ENCODE peak calls at places on chromosomes 2 and 18, in five cellular contexts. I, W, X, L and O are unnamed samples. For H3K9me3, the result is how much of the 10 kb centered on the place peaks cover.

GRCh38 chr2:113700186-113700841 is 56.1 kb downstream of the SLC35F5 start:
- DNase-seq in L (peak), X (peak), I (peak), W (no peak), O (peak)

GRCh38 chr2:204110250-204111183 is 174.0 kb downstream of the ICOS start:
- DNase-seq in L (no peak), I (no peak), W (no peak), X (no peak), O (no peak)

GRCh38 chr2:37472959-37473358 is 128.5 kb downstream of the QPCT start:
- DNase-seq in I (no peak), L (no peak), W (no peak), X (no peak), O (no peak)

GRCh38 chr2:85772019-85772745 is 18.4 kb downstream of the ATOH8 start:
- DNase-seq in W (peak), I (peak), L (no peak), X (no peak), O (peak)

GRCh38 chr18:80109676-80110078 is 615 bp downstream of the ADNP2 start:
- DNase-seq in L (no peak), W (peak), I (no peak), X (no peak), O (no peak)

GRCh38 chr2:146147448-146148012 is 1627.6 kb upstream of the ZEB2 start:
- DNase-seq in W (no peak), X (no peak), I (no peak), L (no peak), O (no peak)

GRCh38 chr18:29361843-29362242 is 1184.9 kb upstream of the CDH2 start:
- DNase-seq in L (peak), X (no peak), W (no peak), I (no peak), O (no peak)

GRCh38 chr2:239466046-239466754 is 65.4 kb upstream of the HDAC4 start:
- DNase-seq in I (no peak), L (no peak), W (no peak), X (no peak), O (no peak)

GRCh38 chr2:37322368-37322767 is 2.3 kb downstream of the PRKD3 start:
- DNase-seq in X (no peak), I (no peak), L (no peak), W (no peak), O (no peak)

GRCh38 chr2:217286833-217287232 is 427.0 kb upstream of the TNP1 start:
- DNase-seq in W (no peak), I (no peak), X (no peak), L (no peak), O (no peak)

GRCh38 chr2:137380610-137381009 is 583.7 kb upstream of the HNMT start:
- DNase-seq in I (no peak), W (no peak), X (no peak), L (no peak), O (no peak)
- H3K9me3 ChIP-seq in I (under half), W (under half), X (under half), L (under half), O (under half)

GRCh38 chr2:156215656-156216055 is 116.9 kb downstream of the NR4A2 start:
- DNase-seq in X (no peak), W (no peak), I (no peak), L (no peak), O (no peak)

GRCh38 chr2:156206355-156206754 is 126.2 kb downstream of the NR4A2 start:
- DNase-seq in I (no peak), W (no peak), X (no peak), L (no peak), O (no peak)

GRCh38 chr2:156211318-156211717 is 121.2 kb downstream of the NR4A2 start:
- DNase-seq in W (no peak), X (no peak), L (no peak), I (no peak), O (no peak)
- TF ChIP-seq REST in W (no peak), X (no peak), L (no peak), I (no peak), O (no peak)

GRCh38 chr18:14928396-14928795 is 180.4 kb downstream of the ANKRD30B start:
- DNase-seq in L (no peak), W (no peak), X (no peak), I (no peak), O (no peak)

GRCh38 chr18:14927701-14928100 is 179.7 kb downstream of the ANKRD30B start:
- DNase-seq in X (no peak), L (no peak), W (no peak), I (no peak), O (no peak)

GRCh38 chr18:14924226-14924625 is 176.3 kb downstream of the ANKRD30B start:
- DNase-seq in L (no peak), X (no peak), W (no peak), I (no peak), O (no peak)

GRCh38 chr18:14922965-14923565 is 175.1 kb downstream of the ANKRD30B start:
- DNase-seq in X (no peak), L (no peak), I (no peak), W (no peak), O (no peak)

GRCh38 chr18:14925281-14925709 is 177.3 kb downstream of the ANKRD30B start:
- DNase-seq in W (no peak), I (no peak), X (no peak), L (no peak), O (no peak)
- H3K9me3 ChIP-seq in W (under half), I (under half), X (under half), L (under half), O (under half)

DNA sequence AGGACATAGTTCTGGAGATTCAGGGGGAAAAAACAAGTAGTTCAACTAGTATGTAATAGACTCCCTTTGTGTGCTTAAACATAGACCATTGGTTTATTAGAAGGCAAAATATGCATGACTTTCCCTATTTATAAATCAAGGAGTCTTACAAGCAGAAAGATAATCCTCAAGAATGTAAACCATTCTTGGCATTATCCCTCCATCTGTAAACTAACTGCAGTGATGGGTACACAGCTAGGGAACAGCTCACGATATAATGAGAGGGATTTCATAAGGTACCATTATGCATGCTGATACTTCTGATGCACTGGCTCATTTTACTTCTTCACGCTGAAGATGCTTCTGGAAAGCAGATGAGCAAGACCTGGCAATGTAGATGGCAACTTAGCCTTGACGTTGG is 878 bp downstream of the FBXO15 start:
- DNase-seq in W (no peak), X (no peak), I (no peak), L (no peak), O (no peak)
- TF ChIP-seq REST in W (no peak), X (no peak), I (no peak), L (no peak), O (no peak)

GRCh38 chr18:364221-364620 is 96.4 kb upstream of the THOC1 start:
- DNase-seq in W (no peak), L (no peak), X (no peak), I (no peak), O (no peak)

GRCh38 chr18:363327-364115 is 95.7 kb upstream of the THOC1 start:
- DNase-seq in W (no peak), I (no peak), X (no peak), L (no peak), O (no peak)

GRCh38 chr18:361941-362913 is 94.4 kb upstream of the THOC1 start:
- DNase-seq in I (peak), X (no peak), L (no peak), W (no peak), O (no peak)

GRCh38 chr18:361100-361732 is 93.4 kb upstream of the THOC1 start:
- DNase-seq in W (no peak), L (no peak), I (no peak), X (no peak), O (no peak)

DNA sequence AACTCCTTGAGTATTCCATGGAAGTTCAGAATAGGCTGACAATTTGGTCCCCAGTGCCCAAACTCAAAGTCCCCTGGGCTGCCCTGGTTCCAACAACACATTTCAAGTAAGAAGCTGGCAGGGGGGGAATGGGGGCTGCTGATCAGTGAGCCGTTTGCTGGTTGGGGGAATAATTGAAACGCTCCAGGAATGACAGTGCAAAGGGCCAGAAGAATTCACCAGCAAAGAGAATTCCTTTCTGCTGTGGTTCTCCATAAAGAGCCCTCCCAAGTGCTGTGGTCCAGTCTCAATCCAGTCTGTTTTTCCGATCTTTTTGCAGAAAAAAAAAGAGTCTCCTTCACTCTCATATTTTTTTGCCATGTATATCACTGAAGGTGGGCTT is 95.1 kb upstream of the THOC1 start:
- DNase-seq in I (peak), W (no peak), L (no peak), X (no peak), O (no peak)
- H3K9me3 ChIP-seq in I (under half), W (under half), L (under half), X (under half), O (under half)

GRCh38 chr2:19577668-19578067 is 219.2 kb upstream of the OSR1 start:
- DNase-seq in I (no peak), L (no peak), W (no peak), X (no peak), O (no peak)
- TF ChIP-seq REST in I (no peak), L (no peak), W (no peak), X (no peak), O (no peak)

GRCh38 chr2:172193331-172194089 is 90.8 kb upstream of the DLX2 start:
- DNase-seq in L (no peak), X (no peak), I (no peak), W (no peak), O (no peak)

GRCh38 chr2:172196768-172197322 is 94.1 kb upstream of the DLX2 start:
- DNase-seq in W (no peak), I (no peak), X (no peak), L (no peak), O (no peak)

GRCh38 chr2:172198361-172198760 is 95.7 kb upstream of the DLX2 start:
- DNase-seq in L (no peak), X (no peak), I (no peak), W (no peak), O (no peak)

GRCh38 chr2:172198908-172199307 is 96.2 kb upstream of the DLX2 start:
- DNase-seq in X (no peak), W (no peak), L (no peak), I (no peak), O (no peak)

GRCh38 chr2:172195836-172196376 is 93.2 kb upstream of the DLX2 start:
- DNase-seq in L (no peak), X (no peak), W (no peak), I (no peak), O (no peak)
- H3K9me3 ChIP-seq in L (under half), X (under half), W (under half), I (under half), O (under half)